ENCODE peak calls at places on chromosomes 13 and 19, in five cellular contexts. One of them, this sample, is unnamed.
A peak's percentile ranks its signal among the peaks of the same experiment; 100 is the strongest.

GRCh38 chr13:90098580-90098979 is 1248.9 kb upstream of the MIR17HG start:
- DNase-seq in smooth muscle cell of the brain vasculature: no peak
- DNase-seq in activated CD4-positive, alpha-beta T cell treated with anti-CD3 and anti-CD28 coated beads for 24 hours: no peak
- DNase-seq in right cardiac atrium: no peak
- DNase-seq in Karpas-422: no peak
- DNase-seq in this sample: no peak

GRCh38 chr19:15161028-15161984 is 39.5 kb downstream of the NOTCH3 start:
- DNase-seq in activated CD4-positive, alpha-beta T cell treated with anti-CD3 and anti-CD28 coated beads for 24 hours: no peak
- DNase-seq in smooth muscle cell of the brain vasculature: no peak
- DNase-seq in right cardiac atrium: peak; percentile 53
- DNase-seq in Karpas-422: peak; percentile 84
- DNase-seq in this sample: peak; percentile 69

GRCh38 chr19:13010038-13010991 is 15.0 kb downstream of the NFIX start:
- DNase-seq in activated CD4-positive, alpha-beta T cell treated with anti-CD3 and anti-CD28 coated beads for 24 hours: no peak
- DNase-seq in smooth muscle cell of the brain vasculature: no peak
- DNase-seq in right cardiac atrium: peak; percentile 91
- DNase-seq in Karpas-422: no peak
- DNase-seq in this sample: no peak

GRCh38 chr19:46728693-46729339 is 11.9 kb upstream of the PRKD2 start:
- DNase-seq in right cardiac atrium: peak; percentile 91
- DNase-seq in smooth muscle cell of the brain vasculature: no peak
- DNase-seq in activated CD4-positive, alpha-beta T cell treated with anti-CD3 and anti-CD28 coated beads for 24 hours: peak; percentile 72
- DNase-seq in Karpas-422: peak; percentile 91
- DNase-seq in this sample: peak; percentile 67

GRCh38 chr13:97568850-97569249 is 134.9 kb downstream of the RAP2A start:
- DNase-seq in activated CD4-positive, alpha-beta T cell treated with anti-CD3 and anti-CD28 coated beads for 24 hours: no peak
- DNase-seq in Karpas-422: no peak
- DNase-seq in right cardiac atrium: no peak
- DNase-seq in smooth muscle cell of the brain vasculature: no peak
- DNase-seq in this sample: no peak

GRCh38 chr13:40652588-40652940 is 13.9 kb downstream of the FOXO1 start:
- DNase-seq in activated CD4-positive, alpha-beta T cell treated with anti-CD3 and anti-CD28 coated beads for 24 hours: no peak
- DNase-seq in smooth muscle cell of the brain vasculature: no peak
- DNase-seq in Karpas-422: peak; percentile 72
- DNase-seq in right cardiac atrium: no peak
- DNase-seq in this sample: no peak

GRCh38 chr13:31909889-31910551 is 121.6 kb upstream of the FRY start:
- DNase-seq in activated CD4-positive, alpha-beta T cell treated with anti-CD3 and anti-CD28 coated beads for 24 hours: peak; percentile 25
- DNase-seq in smooth muscle cell of the brain vasculature: peak; percentile 31
- DNase-seq in right cardiac atrium: no peak
- DNase-seq in Karpas-422: peak; percentile 83
- DNase-seq in this sample: peak; percentile 55

GRCh38 chr13:44068737-44069136 is 189.0 kb downstream of the LACC1 start:
- DNase-seq in activated CD4-positive, alpha-beta T cell treated with anti-CD3 and anti-CD28 coated beads for 24 hours: no peak
- DNase-seq in Karpas-422: no peak
- DNase-seq in right cardiac atrium: no peak
- DNase-seq in smooth muscle cell of the brain vasculature: peak; percentile 7
- DNase-seq in this sample: no peak

GRCh38 chr13:98478134-98479129 is 98.5 kb downstream of the STK24 start:
- DNase-seq in activated CD4-positive, alpha-beta T cell treated with anti-CD3 and anti-CD28 coated beads for 24 hours: no peak
- DNase-seq in smooth muscle cell of the brain vasculature: no peak
- DNase-seq in right cardiac atrium: no peak
- DNase-seq in Karpas-422: no peak
- DNase-seq in this sample: no peak

GRCh38 chr13:111904166-111904565 is 162.8 kb upstream of the SOX1 start:
- DNase-seq in smooth muscle cell of the brain vasculature: no peak
- DNase-seq in activated CD4-positive, alpha-beta T cell treated with anti-CD3 and anti-CD28 coated beads for 24 hours: no peak
- DNase-seq in right cardiac atrium: no peak
- DNase-seq in Karpas-422: no peak
- DNase-seq in this sample: no peak

GRCh38 chr13:51821666-51822065 is 17.7 kb upstream of the DHRS12 start:
- DNase-seq in smooth muscle cell of the brain vasculature: no peak
- DNase-seq in Karpas-422: peak; percentile 90
- DNase-seq in activated CD4-positive, alpha-beta T cell treated with anti-CD3 and anti-CD28 coated beads for 24 hours: no peak
- DNase-seq in right cardiac atrium: no peak
- DNase-seq in this sample: no peak

GRCh38 chr19:45152504-45153338 is 8.1 kb downstream of the NKPD1 start:
- DNase-seq in Karpas-422: no peak
- DNase-seq in smooth muscle cell of the brain vasculature: no peak
- DNase-seq in activated CD4-positive, alpha-beta T cell treated with anti-CD3 and anti-CD28 coated beads for 24 hours: no peak
- DNase-seq in right cardiac atrium: peak; percentile 81
- DNase-seq in this sample: no peak

GRCh38 chr19:28701491-28701890 is 511.5 kb downstream of the UQCRFS1 start:
- DNase-seq in Karpas-422: no peak
- DNase-seq in activated CD4-positive, alpha-beta T cell treated with anti-CD3 and anti-CD28 coated beads for 24 hours: no peak
- DNase-seq in smooth muscle cell of the brain vasculature: peak; percentile 26
- DNase-seq in right cardiac atrium: no peak
- DNase-seq in this sample: no peak

This sample was measured in RPMI8226.